ENCODE peak calls at places on chromosome 11, in four cellular contexts. One of them, this sample, is unnamed.

GRCh38 chr11:28086569-28086968 is 21.4 kb downstream of the KIF18A start:
- DNase-seq in GM23248: peak; percentile 83
- DNase-seq in A549: no peak
- DNase-seq in cardiac fibroblast: no peak
- DNase-seq in this sample: peak; percentile 77

GRCh38 chr11:126133902-126134301 is 71.2 kb upstream of the CDON start:
- DNase-seq in cardiac fibroblast: no peak
- DNase-seq in GM23248: no peak
- DNase-seq in A549: no peak
- DNase-seq in this sample: no peak

GRCh38 chr11:111665779-111666178 is 63.5 kb downstream of the SIK2 start:
- DNase-seq in GM23248: peak; percentile 53
- DNase-seq in cardiac fibroblast: peak; percentile 62
- DNase-seq in A549: peak; percentile 2
- DNase-seq in this sample: peak; percentile 65

GRCh38 chr11:128772814-128773213 is 78.9 kb downstream of the FLI1 start:
- DNase-seq in GM23248: no peak
- DNase-seq in A549: no peak
- DNase-seq in cardiac fibroblast: no peak
- DNase-seq in this sample: no peak

GRCh38 chr11:112082729-112083128 is 3.8 kb downstream of the TIMM8B start:
- DNase-seq in GM23248: peak; percentile 88
- DNase-seq in A549: no peak
- DNase-seq in cardiac fibroblast: peak; percentile 18
- DNase-seq in this sample: peak; percentile 57

GRCh38 chr11:2276999-2277328 is 6.6 kb upstream of the ASCL2 start:
- DNase-seq in GM23248: no peak
- DNase-seq in A549: no peak
- DNase-seq in cardiac fibroblast: no peak
- DNase-seq in this sample: no peak

GRCh38 chr11:128324531-128325141 is 262.7 kb downstream of the ETS1 start:
- DNase-seq in cardiac fibroblast: no peak
- DNase-seq in A549: no peak
- DNase-seq in GM23248: no peak
- DNase-seq in this sample: no peak

GRCh38 chr11:121589946-121590537 is 137.3 kb upstream of the SORL1-AS1 start:
- DNase-seq in A549: no peak
- DNase-seq in cardiac fibroblast: no peak
- DNase-seq in GM23248: no peak
- DNase-seq in this sample: no peak

GRCh38 chr11:73297231-73297590 is 10.9 kb upstream of the ARHGEF17 start:
- DNase-seq in GM23248: no peak
- DNase-seq in cardiac fibroblast: no peak
- DNase-seq in A549: no peak
- DNase-seq in this sample: no peak

GRCh38 chr11:92455221-92455790 is 230.7 kb downstream of the FAT3 start:
- DNase-seq in A549: no peak
- DNase-seq in GM23248: no peak
- DNase-seq in cardiac fibroblast: no peak
- DNase-seq in this sample: no peak

GRCh38 chr11:21634491-21634890 is 558.4 kb upstream of the ANO5 start:
- DNase-seq in cardiac fibroblast: no peak
- DNase-seq in A549: no peak
- DNase-seq in GM23248: no peak
- DNase-seq in this sample: no peak

GRCh38 chr11:120061761-120062560 is 76.0 kb downstream of the TRIM29 start:
- DNase-seq in cardiac fibroblast: no peak
- DNase-seq in A549: no peak
- DNase-seq in GM23248: peak; percentile 59
- DNase-seq in this sample: peak; percentile 16

GRCh38 chr11:130490682-130491449 is 42.4 kb downstream of the ADAMTS15 start:
- DNase-seq in A549: no peak
- DNase-seq in GM23248: no peak
- DNase-seq in cardiac fibroblast: no peak
- DNase-seq in this sample: no peak

GRCh38 chr11:44112083-44112865 is 16.8 kb downstream of the EXT2 start:
- DNase-seq in GM23248: peak; percentile 88
- DNase-seq in A549: no peak
- DNase-seq in cardiac fibroblast: peak; percentile 59
- DNase-seq in this sample: peak; percentile 89

GRCh38 chr11:59400461-59401261 is 25.6 kb downstream of the OR5A2 start:
- DNase-seq in cardiac fibroblast: no peak
- DNase-seq in GM23248: no peak
- DNase-seq in A549: no peak
- DNase-seq in this sample: no peak

GRCh38 chr11:2758751-2759150 is 59.0 kb upstream of the KCNQ1OT1 start:
- DNase-seq in A549: no peak
- DNase-seq in cardiac fibroblast: no peak
- DNase-seq in GM23248: no peak
- DNase-seq in this sample: no peak

GRCh38 chr11:114141863-114142590 is 82.5 kb downstream of the ZBTB16 start:
- DNase-seq in cardiac fibroblast: no peak
- DNase-seq in A549: no peak
- DNase-seq in GM23248: no peak
- DNase-seq in this sample: no peak

GRCh38 chr11:68773521-68774187 is 22.3 kb upstream of the TESMIN start:
- DNase-seq in cardiac fibroblast: peak; percentile 10
- DNase-seq in A549: no peak
- DNase-seq in GM23248: no peak
- DNase-seq in this sample: no peak

GRCh38 chr11:78315724-78316123 is 101.9 kb downstream of the GAB2 start:
- DNase-seq in A549: no peak
- DNase-seq in GM23248: no peak
- DNase-seq in cardiac fibroblast: no peak
- DNase-seq in this sample: no peak

GRCh38 chr11:62542750-62543567 is 3.6 kb downstream of the AHNAK start:
- DNase-seq in A549: peak; percentile 72
- DNase-seq in cardiac fibroblast: peak; percentile 87
- DNase-seq in GM23248: peak; percentile 90
- DNase-seq in this sample: peak; percentile 83

GRCh38 chr11:854601-855342 is 12.1 kb downstream of the TSPAN4 start:
- DNase-seq in A549: no peak
- DNase-seq in GM23248: no peak
- DNase-seq in cardiac fibroblast: no peak
- DNase-seq in this sample: no peak

GRCh38 chr11:66391322-66391721 is 19.8 kb upstream of the SLC29A2 start:
- DNase-seq in A549: no peak
- DNase-seq in cardiac fibroblast: no peak
- DNase-seq in GM23248: no peak
- DNase-seq in this sample: no peak

GRCh38 chr11:11975201-11976092 is 33.0 kb downstream of the DKK3 start:
- DNase-seq in A549: no peak
- DNase-seq in GM23248: no peak
- DNase-seq in cardiac fibroblast: no peak
- DNase-seq in this sample: no peak

GRCh38 chr11:7546324-7546791 is 32.6 kb downstream of the PPFIBP2 start:
- DNase-seq in A549: no peak
- DNase-seq in cardiac fibroblast: no peak
- DNase-seq in GM23248: peak; percentile 45
- DNase-seq in this sample: peak; percentile 37

GRCh38 chr11:45379162-45379863 is 93.2 kb upstream of the SYT13 start:
- DNase-seq in GM23248: no peak
- DNase-seq in cardiac fibroblast: no peak
- DNase-seq in A549: no peak
- DNase-seq in this sample: no peak

This sample was measured in foreskin fibroblast.